ENCODE peak calls at places on chromosomes 7 and 10, in eight cellular contexts. M is HCT116, T is SK-N-SH, F is A549, P is Panc1, Y is K562, N is HepG2, O is GM12878. V is an unnamed sample.
A peak's percentile ranks its signal among the peaks of the same experiment; 100 is the strongest.

GRCh38 chr7:155412416-155413253 is 45.3 kb upstream of the EN2 start:
- DNase-seq in M (peak; percentile 47), T (peak; percentile 88), F (peak; percentile 78), P (peak; percentile 22), Y (peak; percentile 69), N (peak; percentile 42), O (no peak), V (peak; percentile 23)

GRCh38 chr7:154953006-154953684 is 49.8 kb downstream of the PAXIP1 start:
- DNase-seq in M (peak; percentile 24), T (peak; percentile 63), F (peak; percentile 27), P (peak; percentile 24), Y (peak; percentile 80), N (peak; percentile 38), O (no peak), V (no peak)

GRCh38 chr7:17638727-17639126 is 301.6 kb downstream of the SNX13 start:
- DNase-seq in M (no peak), T (no peak), F (no peak), P (no peak), Y (no peak), N (no peak), O (no peak), V (peak; percentile 28)

GRCh38 chr7:93948873-93949272 is 27.3 kb downstream of the GNG11 start:
- DNase-seq in M (no peak), T (no peak), F (no peak), P (no peak), Y (no peak), N (no peak), O (no peak), V (no peak)

GRCh38 chr7:55509322-55509721 is 63.0 kb downstream of the VOPP1 start:
- DNase-seq in M (no peak), T (no peak), F (no peak), P (no peak), Y (no peak), N (no peak), O (no peak), V (no peak)

GRCh38 chr7:45082831-45083331 is 5.9 kb downstream of the NACAD start:
- DNase-seq in M (no peak), T (peak; percentile 24), F (no peak), P (no peak), Y (no peak), N (no peak), O (no peak), V (no peak)

GRCh38 chr10:72229261-72230251 is 13.5 kb upstream of the ASCC1 start:
- DNase-seq in M (no peak), T (no peak), F (no peak), P (no peak), Y (no peak), N (no peak), O (no peak), V (no peak)

GRCh38 chr10:18190840-18191239 is 50.6 kb downstream of the CACNB2 start:
- DNase-seq in M (no peak), T (no peak), F (no peak), P (no peak), Y (no peak), N (no peak), O (no peak), V (no peak)

GRCh38 chr10:33483124-33483794 is 148.8 kb upstream of the NRP1 start:
- DNase-seq in M (no peak), T (no peak), F (no peak), P (no peak), Y (no peak), N (no peak), O (no peak), V (no peak)

DNA sequence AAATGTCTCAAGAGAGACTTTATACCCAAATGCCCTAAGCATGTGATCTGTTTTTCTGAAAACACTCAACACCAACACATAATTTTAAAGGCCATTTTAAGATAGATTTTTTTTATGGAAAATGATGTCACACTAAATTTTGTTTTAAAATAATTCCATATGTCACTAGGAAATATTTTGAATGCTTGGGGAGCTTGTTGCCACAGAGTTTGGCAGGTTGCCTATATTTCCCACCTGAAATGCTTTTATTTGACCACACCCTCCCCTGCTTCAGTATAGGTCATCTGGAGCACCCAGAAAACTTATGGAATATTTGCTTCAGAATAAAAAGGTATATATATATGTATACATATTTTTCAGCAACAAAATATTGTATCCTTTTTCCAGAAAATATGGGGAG is 180.0 kb upstream of the ANK3 start:
- DNase-seq in M (no peak), T (no peak), F (no peak), P (no peak), Y (no peak), N (no peak), O (no peak), V (no peak)
- TF ChIP-seq CTCF in M (no peak), T (no peak), F (no peak), P (no peak), Y (no peak), N (no peak), O (no peak), V (no peak)

DNA sequence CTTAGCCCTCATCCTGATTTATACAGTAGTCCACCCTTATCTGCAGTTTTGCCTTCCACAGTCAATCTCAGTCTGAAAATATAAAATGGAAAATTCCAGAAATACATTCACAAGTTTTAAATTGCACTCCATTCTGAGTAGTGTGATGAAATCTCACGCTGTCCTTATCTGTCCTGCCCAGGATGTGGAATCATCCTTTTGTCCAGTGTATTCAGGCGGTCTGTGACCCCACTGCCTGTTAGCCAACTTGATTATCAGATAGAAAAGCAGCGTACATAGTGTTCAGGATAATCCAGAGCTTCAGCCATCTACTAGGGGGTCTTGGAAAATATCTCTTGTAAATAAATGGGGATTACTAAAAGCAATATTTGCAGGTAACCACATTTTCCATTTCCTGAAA is 146.3 kb downstream of the MALRD1 start:
- DNase-seq in M (no peak), T (no peak), F (no peak), P (no peak), Y (no peak), N (peak; percentile 9), O (no peak), V (no peak)
- TF ChIP-seq REST in M (no peak), T (no peak), F (no peak), P (no peak), Y (no peak), N (no peak), O (no peak), V (no peak)

GRCh38 chr7:101128040-101128834 is 1.3 kb downstream of the SERPINE1 start:
- DNase-seq in M (no peak), T (no peak), F (no peak), P (no peak), Y (no peak), N (no peak), O (no peak), V (no peak)

GRCh38 chr7:101124376-101125056 is 2.4 kb upstream of the SERPINE1 start:
- DNase-seq in M (no peak), T (no peak), F (peak; percentile 76), P (no peak), Y (no peak), N (peak; percentile 84), O (no peak), V (peak; percentile 48)

GRCh38 chr7:101127460-101128039 is 646 bp downstream of the SERPINE1 start:
- DNase-seq in M (no peak), T (no peak), F (no peak), P (no peak), Y (no peak), N (no peak), O (no peak), V (no peak)

GRCh38 chr7:101126651-101127459 is at the start of gene SERPINE1:
- DNase-seq in M (peak; percentile 86), T (peak; percentile 83), F (peak; percentile 98), P (peak; percentile 97), Y (peak; percentile 79), N (peak; percentile 98), O (peak; percentile 47), V (peak; percentile 26)

DNA sequence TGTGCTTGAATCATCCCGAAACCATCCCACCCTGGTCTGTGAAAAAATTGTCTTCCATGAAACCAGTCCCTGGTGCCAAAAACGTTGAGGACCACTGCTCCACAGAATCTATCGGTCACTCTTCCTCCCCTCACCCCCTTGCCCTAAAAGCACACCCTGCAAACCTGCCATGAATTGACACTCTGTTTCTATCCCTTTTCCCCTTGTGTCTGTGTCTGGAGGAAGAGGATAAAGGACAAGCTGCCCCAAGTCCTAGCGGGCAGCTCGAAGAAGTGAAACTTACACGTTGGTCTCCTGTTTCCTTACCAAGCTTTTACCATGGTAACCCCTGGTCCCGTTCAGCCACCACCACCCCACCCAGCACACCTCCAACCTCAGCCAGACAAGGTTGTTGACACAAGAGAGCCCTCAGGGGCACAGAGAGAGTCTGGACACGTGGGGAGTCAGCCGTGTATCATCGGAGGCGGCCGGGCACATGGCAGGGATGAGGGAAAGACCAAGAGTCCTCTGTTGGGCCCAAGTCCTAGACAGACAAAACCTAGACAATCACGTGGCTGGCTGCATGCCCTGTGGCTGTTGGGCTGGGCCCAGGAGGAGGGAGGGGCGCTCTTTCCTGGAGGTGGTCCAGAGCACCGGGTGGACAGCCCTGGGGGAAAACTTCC is 784 bp upstream of the SERPINE1 start:
- DNase-seq in M (no peak), T (no peak), F (peak; percentile 91), P (no peak), Y (no peak), N (peak; percentile 87), O (peak; percentile 69), V (no peak)
- H3K4me3 ChIP-seq in M (no peak overlapping the region), T (peak overlapping the region; percentile 85), F (peak overlapping the region; percentile 63), P (no peak overlapping the region), Y (no peak overlapping the region), N (peak overlapping the region; percentile 82), O (no peak overlapping the region), V (no peak overlapping the region)

GRCh38 chr10:48976208-48976607 is 36.6 kb upstream of the LRRC18 start:
- DNase-seq in M (peak; percentile 18), T (peak; percentile 50), F (peak; percentile 12), P (no peak), Y (peak; percentile 32), N (peak; percentile 6), O (no peak), V (peak; percentile 2)
- TF ChIP-seq CTCF in M (peak; percentile 49), T (no peak), F (peak; percentile 8), P (no peak), Y (peak; percentile 45), N (peak; percentile 35), O (peak; percentile 21), V (no peak)